ENCODE peak calls at places on chromosomes 2 and 18, in five cellular contexts. M is A172; E is EL; N is activated T-cell treated with anti-CD3 and anti-CD28 coated beads for 24 hours; C is stimulated activated CD4-positive, alpha-beta T cell treated with anti-CD3 and anti-CD28 coated beads, Interleukin-2, amount 100 ng/mL, for 24 hours. W is an unnamed sample.

GRCh38 chr18:449374-449773 is 51.1 kb downstream of the COLEC12 start:
- DNase-seq in C (no peak), E (no peak), M (no peak), N (no peak), W (no peak)

GRCh38 chr2:60886962-60887361 is 5.6 kb downstream of the REL start:
- DNase-seq in N (no peak), C (no peak), M (no peak), E (no peak), W (no peak)

GRCh38 chr2:172864182-172864581 is 128.5 kb downstream of the RAPGEF4 start:
- DNase-seq in M (peak; percentile 42), E (peak; percentile 45), N (peak; percentile 17), C (peak; percentile 69), W (peak; percentile 49)

GRCh38 chr18:59691046-59691395 is 6.2 kb downstream of the CCBE1 start:
- DNase-seq in M (peak; percentile 46), N (no peak), C (no peak), E (peak; percentile 64), W (peak; percentile 58)

GRCh38 chr2:41735446-41735845 is 312.4 kb upstream of the PKDCC start:
- DNase-seq in E (no peak), M (no peak), N (no peak), C (no peak), W (no peak)

GRCh38 chr18:46408334-46408987 is 248.6 kb downstream of the LOXHD1 start:
- DNase-seq in C (no peak), E (no peak), M (peak; percentile 12), N (no peak), W (no peak)

GRCh38 chr2:224211821-224212220 is 172.7 kb upstream of the SERPINE2 start:
- DNase-seq in E (no peak), N (no peak), C (no peak), M (no peak), W (no peak)

GRCh38 chr18:741931-742512 is 29.6 kb upstream of the ENOSF1 start:
- DNase-seq in N (no peak), M (peak; percentile 41), C (no peak), E (peak; percentile 34), W (peak; percentile 32)

GRCh38 chr2:226581004-226581403 is 218.6 kb downstream of the IRS1 start:
- DNase-seq in M (no peak), N (no peak), C (no peak), E (no peak), W (no peak)

GRCh38 chr18:60452424-60452823 is 79.8 kb upstream of the MC4R start:
- DNase-seq in C (no peak), N (no peak), E (peak; percentile 54), M (peak; percentile 42), W (peak; percentile 29)

GRCh38 chr2:69989422-69990128 is 28.1 kb upstream of the ASPRV1 start:
- DNase-seq in M (no peak), C (no peak), E (no peak), N (no peak), W (no peak)

GRCh38 chr2:190679813-190680591 is 31.1 kb downstream of the NAB1 start:
- DNase-seq in M (peak; percentile 33), C (peak; percentile 53), E (peak; percentile 86), N (peak; percentile 6), W (peak; percentile 15)

GRCh38 chr2:176126929-176127768 is 2.4 kb upstream of the HOXD8 start:
- DNase-seq in M (peak; percentile 53), C (peak; percentile 77), E (peak; percentile 55), N (peak; percentile 55), W (peak; percentile 37)

GRCh38 chr2:148978026-148978685 is 60.3 kb upstream of the LYPD6B start:
- DNase-seq in M (no peak), C (no peak), E (no peak), N (no peak), W (no peak)

GRCh38 chr2:136384541-136385303 is 266.8 kb upstream of the CXCR4 start:
- DNase-seq in M (peak; percentile 58), N (peak; percentile 30), C (peak; percentile 37), E (peak; percentile 22), W (peak; percentile 33)

GRCh38 chr2:46332686-46333281 is 35.6 kb downstream of the EPAS1 start:
- DNase-seq in C (no peak), E (peak; percentile 45), N (no peak), M (no peak), W (no peak)

GRCh38 chr2:7400628-7401027 is 483.4 kb downstream of the RNF144A start:
- DNase-seq in M (no peak), N (no peak), E (no peak), C (no peak), W (no peak)

GRCh38 chr2:234135750-234136221 is 85.3 kb downstream of the SPP2 start:
- DNase-seq in M (peak; percentile 94), N (peak; percentile 35), C (peak; percentile 55), E (peak; percentile 74), W (peak; percentile 89)

GRCh38 chr18:32919799-32920198 is 147.0 kb upstream of the KLHL14 start:
- DNase-seq in C (no peak), M (peak; percentile 67), N (no peak), E (no peak), W (peak; percentile 72)

GRCh38 chr2:173965372-173966025 is at the start of gene SP3:
- DNase-seq in E (peak; percentile 97), M (peak; percentile 96), N (peak; percentile 94), C (peak; percentile 95), W (peak; percentile 95)

GRCh38 chr2:205785507-205786222 is 103.4 kb downstream of the NRP2 start:
- DNase-seq in E (no peak), M (peak; percentile 33), C (no peak), N (no peak), W (no peak)

GRCh38 chr2:223414646-223415045 is 187.5 kb downstream of the SCG2 start:
- DNase-seq in C (no peak), N (no peak), M (no peak), E (peak; percentile 12), W (no peak)

GRCh38 chr2:138087761-138088602 is 123.7 kb downstream of the HNMT start:
- DNase-seq in N (no peak), M (no peak), E (no peak), C (no peak), W (no peak)

GRCh38 chr2:63249146-63249545 is 198.5 kb downstream of the OTX1 start:
- DNase-seq in M (no peak), C (no peak), E (no peak), N (no peak), W (no peak)

GRCh38 chr2:45432406-45432805 is 178.7 kb downstream of the SRBD1 start:
- DNase-seq in E (peak; percentile 56), M (no peak), C (no peak), N (no peak), W (no peak)

GRCh38 chr2:138997346-138997745 is 217.2 kb upstream of the NXPH2 start:
- DNase-seq in C (no peak), E (no peak), N (no peak), M (no peak), W (no peak)

GRCh38 chr2:27154990-27155615 is 6.3 kb downstream of the TCF23 start:
- DNase-seq in N (no peak), M (no peak), E (no peak), C (no peak), W (no peak)

GRCh38 chr2:28639836-28640235 is 111.8 kb upstream of the PPP1CB start:
- DNase-seq in C (no peak), M (no peak), N (no peak), E (no peak), W (peak; percentile 35)

GRCh38 chr2:23689891-23690290 is 237.0 kb downstream of the ATAD2B start:
- DNase-seq in C (no peak), N (no peak), E (no peak), M (no peak), W (no peak)

GRCh38 chr2:31081497-31081896 is 56.7 kb downstream of the GALNT14 start:
- DNase-seq in E (peak; percentile 6), N (no peak), C (no peak), M (no peak), W (no peak)

GRCh38 chr2:203532957-203533695 is 2.0 kb downstream of the RAPH1 start:
- DNase-seq in E (peak; percentile 66), C (no peak), N (no peak), M (peak; percentile 31), W (peak; percentile 32)